ENCODE peak calls at places on chromosomes 5 and 9, in seven cellular contexts. One of them, this sample, is unnamed.

GRCh38 chr5:27906911-27907590 is 868.7 kb upstream of the CDH9 start:
- DNase-seq in K562: no peak
- DNase-seq in SK-N-SH: no peak
- DNase-seq in H1: no peak
- DNase-seq in GM12878: no peak
- DNase-seq in HCT116: no peak
- DNase-seq in HepG2: peak
- DNase-seq in this sample: no peak

GRCh38 chr9:122506964-122507363 is 3.6 kb upstream of the OR1J2 start:
- DNase-seq in K562: no peak
- DNase-seq in HepG2: no peak
- DNase-seq in HCT116: no peak
- DNase-seq in H1: no peak
- DNase-seq in GM12878: no peak
- DNase-seq in SK-N-SH: no peak
- DNase-seq in this sample: no peak

GRCh38 chr5:119321569-119322311 is 34.1 kb upstream of the TNFAIP8 start:
- DNase-seq in SK-N-SH: no peak
- DNase-seq in K562: peak
- DNase-seq in HepG2: no peak
- DNase-seq in GM12878: no peak
- DNase-seq in H1: no peak
- DNase-seq in HCT116: no peak
- DNase-seq in this sample: no peak

GRCh38 chr9:132482196-132482813 is 72.3 kb downstream of the CFAP77 start:
- DNase-seq in K562: no peak
- DNase-seq in HCT116: no peak
- DNase-seq in GM12878: no peak
- DNase-seq in HepG2: no peak
- DNase-seq in H1: no peak
- DNase-seq in SK-N-SH: no peak
- DNase-seq in this sample: no peak

GRCh38 chr5:10227396-10227795 is 22.3 kb downstream of the ATPSCKMT start:
- DNase-seq in GM12878: no peak
- DNase-seq in HepG2: no peak
- DNase-seq in SK-N-SH: no peak
- DNase-seq in HCT116: no peak
- DNase-seq in H1: no peak
- DNase-seq in K562: no peak
- DNase-seq in this sample: no peak

GRCh38 chr5:172284275-172284971 is 859 bp upstream of the UBTD2 start:
- DNase-seq in GM12878: no peak
- DNase-seq in SK-N-SH: no peak
- DNase-seq in HCT116: no peak
- DNase-seq in HepG2: no peak
- DNase-seq in K562: peak
- DNase-seq in H1: peak
- DNase-seq in this sample: no peak

GRCh38 chr9:127878652-127879377 is 1.3 kb upstream of the AK1 start:
- DNase-seq in GM12878: no peak
- DNase-seq in H1: no peak
- DNase-seq in HepG2: no peak
- DNase-seq in HCT116: no peak
- DNase-seq in SK-N-SH: no peak
- DNase-seq in K562: no peak
- DNase-seq in this sample: no peak

GRCh38 chr5:149205625-149206523 is 64.6 kb downstream of the ABLIM3 start:
- DNase-seq in K562: no peak
- DNase-seq in H1: peak
- DNase-seq in SK-N-SH: no peak
- DNase-seq in HCT116: no peak
- DNase-seq in HepG2: no peak
- DNase-seq in GM12878: no peak
- DNase-seq in this sample: no peak

GRCh38 chr9:93094294-93095204 is 1.5 kb upstream of the CARD19 start:
- DNase-seq in HCT116: no peak
- DNase-seq in SK-N-SH: no peak
- DNase-seq in GM12878: no peak
- DNase-seq in K562: no peak
- DNase-seq in HepG2: no peak
- DNase-seq in H1: no peak
- DNase-seq in this sample: no peak

GRCh38 chr5:154779105-154779504 is 23.9 kb downstream of the LARP1 start:
- DNase-seq in K562: no peak
- DNase-seq in HepG2: peak
- DNase-seq in H1: no peak
- DNase-seq in SK-N-SH: no peak
- DNase-seq in GM12878: no peak
- DNase-seq in HCT116: peak
- DNase-seq in this sample: no peak

GRCh38 chr5:85304524-85304923 is 919.8 kb upstream of the EDIL3 start:
- DNase-seq in GM12878: no peak
- DNase-seq in HepG2: no peak
- DNase-seq in SK-N-SH: no peak
- DNase-seq in HCT116: no peak
- DNase-seq in K562: no peak
- DNase-seq in H1: no peak
- DNase-seq in this sample: no peak

GRCh38 chr9:131815971-131816873 is 76.3 kb upstream of the RAPGEF1 start:
- DNase-seq in HepG2: no peak
- DNase-seq in HCT116: no peak
- DNase-seq in SK-N-SH: no peak
- DNase-seq in K562: no peak
- DNase-seq in GM12878: no peak
- DNase-seq in H1: no peak
- DNase-seq in this sample: peak

GRCh38 chr5:163915481-163915961 is 410.1 kb downstream of the MAT2B start:
- DNase-seq in HepG2: peak
- DNase-seq in H1: no peak
- DNase-seq in SK-N-SH: no peak
- DNase-seq in HCT116: no peak
- DNase-seq in GM12878: peak
- DNase-seq in K562: peak
- DNase-seq in this sample: peak

GRCh38 chr9:68597362-68597997 is 56.8 kb upstream of the TMEM252 start:
- DNase-seq in GM12878: no peak
- DNase-seq in H1: no peak
- DNase-seq in K562: no peak
- DNase-seq in HCT116: no peak
- DNase-seq in HepG2: no peak
- DNase-seq in SK-N-SH: no peak
- DNase-seq in this sample: no peak

GRCh38 chr9:127083598-127083997 is 38.8 kb downstream of the ANGPTL2 start:
- DNase-seq in GM12878: no peak
- DNase-seq in HCT116: no peak
- DNase-seq in HepG2: no peak
- DNase-seq in K562: no peak
- DNase-seq in H1: no peak
- DNase-seq in SK-N-SH: no peak
- DNase-seq in this sample: peak

GRCh38 chr5:14659821-14660607 is 4.5 kb upstream of the OTULIN start:
- DNase-seq in K562: no peak
- DNase-seq in SK-N-SH: no peak
- DNase-seq in GM12878: no peak
- DNase-seq in H1: no peak
- DNase-seq in HCT116: no peak
- DNase-seq in HepG2: no peak
- DNase-seq in this sample: no peak

GRCh38 chr5:97065475-97065874 is 76.9 kb downstream of the LIX1 start:
- DNase-seq in HCT116: no peak
- DNase-seq in SK-N-SH: no peak
- DNase-seq in HepG2: no peak
- DNase-seq in H1: no peak
- DNase-seq in GM12878: no peak
- DNase-seq in K562: no peak
- DNase-seq in this sample: peak

GRCh38 chr5:90056911-90057705 is 352.4 kb downstream of the CETN3 start:
- DNase-seq in HepG2: no peak
- DNase-seq in K562: no peak
- DNase-seq in HCT116: no peak
- DNase-seq in SK-N-SH: no peak
- DNase-seq in GM12878: no peak
- DNase-seq in H1: no peak
- DNase-seq in this sample: no peak

GRCh38 chr5:10674582-10674981 is 86.5 kb downstream of the DAP start:
- DNase-seq in HCT116: no peak
- DNase-seq in K562: no peak
- DNase-seq in HepG2: no peak
- DNase-seq in SK-N-SH: no peak
- DNase-seq in GM12878: no peak
- DNase-seq in H1: no peak
- DNase-seq in this sample: no peak

GRCh38 chr5:162434311-162434710 is 366.7 kb downstream of the GABRG2 start:
- DNase-seq in HCT116: no peak
- DNase-seq in H1: no peak
- DNase-seq in SK-N-SH: no peak
- DNase-seq in GM12878: no peak
- DNase-seq in K562: no peak
- DNase-seq in HepG2: no peak
- DNase-seq in this sample: no peak

GRCh38 chr9:91060520-91061343 is 259.1 kb downstream of the SYK start:
- DNase-seq in H1: peak
- DNase-seq in SK-N-SH: no peak
- DNase-seq in HCT116: no peak
- DNase-seq in K562: no peak
- DNase-seq in GM12878: no peak
- DNase-seq in HepG2: peak
- DNase-seq in this sample: peak

GRCh38 chr5:111935835-111936234 is 178.8 kb upstream of the NREP start:
- DNase-seq in GM12878: no peak
- DNase-seq in K562: no peak
- DNase-seq in HepG2: no peak
- DNase-seq in H1: no peak
- DNase-seq in SK-N-SH: no peak
- DNase-seq in HCT116: no peak
- DNase-seq in this sample: no peak

GRCh38 chr9:18255158-18255629 is 218.8 kb upstream of the ADAMTSL1 start:
- DNase-seq in K562: peak
- DNase-seq in SK-N-SH: peak
- DNase-seq in HepG2: peak
- DNase-seq in H1: peak
- DNase-seq in GM12878: peak
- DNase-seq in HCT116: peak
- DNase-seq in this sample: peak

GRCh38 chr9:134352247-134352933 is 26.1 kb downstream of the RXRA start:
- DNase-seq in SK-N-SH: no peak
- DNase-seq in HCT116: no peak
- DNase-seq in HepG2: no peak
- DNase-seq in H1: no peak
- DNase-seq in GM12878: no peak
- DNase-seq in K562: no peak
- DNase-seq in this sample: no peak

GRCh38 chr5:64505769-64506566 is at the start of gene RGS7BP:
- DNase-seq in SK-N-SH: peak
- DNase-seq in K562: no peak
- DNase-seq in H1: peak
- DNase-seq in GM12878: no peak
- DNase-seq in HCT116: no peak
- DNase-seq in HepG2: no peak
- DNase-seq in this sample: peak

GRCh38 chr9:114803459-114803858 is 2.4 kb downstream of the TNFSF15 start:
- DNase-seq in HCT116: no peak
- DNase-seq in HepG2: no peak
- DNase-seq in GM12878: no peak
- DNase-seq in SK-N-SH: no peak
- DNase-seq in K562: no peak
- DNase-seq in H1: no peak
- DNase-seq in this sample: no peak
- TF ChIP-seq JUND in HCT116: no peak
- TF ChIP-seq JUND in HepG2: no peak
- TF ChIP-seq JUND in GM12878: no peak
- TF ChIP-seq JUND in SK-N-SH: no peak
- TF ChIP-seq JUND in K562: no peak
- TF ChIP-seq JUND in H1: no peak
- TF ChIP-seq JUND in this sample: no peak

GRCh38 chr5:128965011-128965637 is at the start of gene SLC27A6:
- DNase-seq in H1: peak
- DNase-seq in K562: peak
- DNase-seq in SK-N-SH: peak
- DNase-seq in GM12878: no peak
- DNase-seq in HepG2: no peak
- DNase-seq in HCT116: peak
- DNase-seq in this sample: no peak
- TF ChIP-seq JUND in H1: no peak
- TF ChIP-seq JUND in K562: no peak
- TF ChIP-seq JUND in SK-N-SH: no peak
- TF ChIP-seq JUND in GM12878: no peak
- TF ChIP-seq JUND in HepG2: no peak
- TF ChIP-seq JUND in HCT116: no peak
- TF ChIP-seq JUND in this sample: no peak

GRCh38 chr5:141628175-141628788 is 8.4 kb downstream of the HDAC3 start:
- DNase-seq in GM12878: no peak
- DNase-seq in K562: no peak
- DNase-seq in HepG2: no peak
- DNase-seq in SK-N-SH: no peak
- DNase-seq in H1: no peak
- DNase-seq in HCT116: no peak
- DNase-seq in this sample: no peak
- TF ChIP-seq JUND in GM12878: no peak
- TF ChIP-seq JUND in K562: no peak
- TF ChIP-seq JUND in HepG2: no peak
- TF ChIP-seq JUND in SK-N-SH: no peak
- TF ChIP-seq JUND in H1: no peak
- TF ChIP-seq JUND in HCT116: no peak
- TF ChIP-seq JUND in this sample: no peak

GRCh38 chr5:17252543-17252942 is 35.1 kb downstream of the BASP1 start:
- DNase-seq in HCT116: no peak
- DNase-seq in K562: no peak
- DNase-seq in HepG2: no peak
- DNase-seq in SK-N-SH: no peak
- DNase-seq in H1: no peak
- DNase-seq in GM12878: no peak
- DNase-seq in this sample: no peak

GRCh38 chr5:17243287-17244063 is 26.0 kb downstream of the BASP1 start:
- DNase-seq in SK-N-SH: no peak
- DNase-seq in H1: no peak
- DNase-seq in HepG2: no peak
- DNase-seq in HCT116: no peak
- DNase-seq in GM12878: no peak
- DNase-seq in K562: no peak
- DNase-seq in this sample: no peak

DNA sequence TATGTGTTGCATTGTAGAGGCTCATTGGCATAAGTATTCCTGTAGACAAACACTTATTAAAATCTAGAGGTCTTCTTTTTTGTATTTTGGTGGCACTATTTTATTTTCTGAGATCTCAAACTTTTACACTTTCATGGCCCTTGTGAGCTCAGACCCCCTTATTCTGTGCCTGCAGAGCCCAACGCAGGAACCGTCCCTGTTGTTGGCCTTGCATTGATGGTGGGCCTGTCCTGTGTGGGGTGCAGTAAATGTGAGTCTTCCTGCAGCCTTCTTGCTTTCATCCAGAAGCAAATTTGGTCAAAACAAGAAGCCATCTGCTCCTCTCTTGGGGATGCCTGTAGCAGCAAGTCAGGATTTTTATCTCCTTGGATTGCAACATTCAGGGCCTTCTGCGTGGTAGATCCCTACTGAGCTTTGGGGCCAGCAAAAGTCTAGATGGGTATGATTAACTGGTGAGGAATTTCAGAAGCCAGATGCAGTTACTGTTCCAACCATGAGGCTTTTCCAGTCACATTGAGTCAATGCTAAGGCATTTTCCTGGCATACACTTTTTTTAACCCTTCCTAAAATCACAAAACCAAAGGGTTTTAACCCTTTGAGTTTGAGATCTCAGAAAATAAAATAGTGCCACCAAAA is 31.7 kb downstream of the BASP1 start:
- DNase-seq in GM12878: no peak
- DNase-seq in K562: no peak
- DNase-seq in HCT116: no peak
- DNase-seq in H1: no peak
- DNase-seq in HepG2: no peak
- DNase-seq in SK-N-SH: no peak
- DNase-seq in this sample: no peak
- TF ChIP-seq JUND in GM12878: no peak
- TF ChIP-seq JUND in K562: no peak
- TF ChIP-seq JUND in HCT116: no peak
- TF ChIP-seq JUND in H1: no peak
- TF ChIP-seq JUND in HepG2: no peak
- TF ChIP-seq JUND in SK-N-SH: peak
- TF ChIP-seq JUND in this sample: no peak

This sample was measured in T47D.